ENCODE peak calls at places on chromosome 16, in four cellular contexts. One of them, this sample, is unnamed.

GRCh38 chr16:26334218-26335111 is 642.7 kb downstream of the HS3ST4 start:
- DNase-seq in GM12878: no peak
- DNase-seq in A549: no peak
- DNase-seq in K562: no peak
- DNase-seq in this sample: peak; percentile 25

GRCh38 chr16:54280751-54281150 is 5.8 kb downstream of the IRX3 start:
- DNase-seq in GM12878: no peak
- DNase-seq in A549: no peak
- DNase-seq in K562: no peak
- DNase-seq in this sample: no peak

GRCh38 chr16:58098207-58099096 is 30.7 kb downstream of the CFAP20 start:
- DNase-seq in GM12878: no peak
- DNase-seq in A549: no peak
- DNase-seq in K562: no peak
- DNase-seq in this sample: no peak

GRCh38 chr16:13426279-13426678 is 493.7 kb upstream of the ERCC4 start:
- DNase-seq in GM12878: no peak
- DNase-seq in A549: no peak
- DNase-seq in K562: peak; percentile 30
- DNase-seq in this sample: peak; percentile 60

GRCh38 chr16:52494621-52495020 is 52.3 kb downstream of the TOX3 start:
- DNase-seq in GM12878: no peak
- DNase-seq in A549: no peak
- DNase-seq in K562: no peak
- DNase-seq in this sample: peak; percentile 64

GRCh38 chr16:58628845-58629680 is 563 bp downstream of the CNOT1 start:
- DNase-seq in GM12878: peak; percentile 17
- DNase-seq in A549: no peak
- DNase-seq in K562: peak; percentile 42
- DNase-seq in this sample: peak; percentile 55

GRCh38 chr16:9256196-9256595 is 164.8 kb downstream of the HAPSTR1 start:
- DNase-seq in GM12878: no peak
- DNase-seq in A549: peak; percentile 31
- DNase-seq in K562: peak; percentile 60
- DNase-seq in this sample: peak; percentile 66

GRCh38 chr16:53744449-53744848 is 40.5 kb downstream of the FTO start:
- DNase-seq in GM12878: no peak
- DNase-seq in A549: no peak
- DNase-seq in K562: no peak
- DNase-seq in this sample: peak; percentile 67

GRCh38 chr16:51898872-51899271 is 648.1 kb downstream of the TOX3 start:
- DNase-seq in GM12878: no peak
- DNase-seq in A549: no peak
- DNase-seq in K562: no peak
- DNase-seq in this sample: no peak

GRCh38 chr16:86619263-86619935 is 41.0 kb downstream of the FOXL1 start:
- DNase-seq in GM12878: no peak
- DNase-seq in A549: peak; percentile 58
- DNase-seq in K562: peak; percentile 37
- DNase-seq in this sample: no peak

GRCh38 chr16:84643677-84644076 is 4.6 kb upstream of the KLHL36 start:
- DNase-seq in GM12878: no peak
- DNase-seq in A549: no peak
- DNase-seq in K562: no peak
- DNase-seq in this sample: no peak

GRCh38 chr16:70805787-70806186 is 4.8 kb upstream of the VAC14 start:
- DNase-seq in GM12878: no peak
- DNase-seq in A549: no peak
- DNase-seq in K562: no peak
- DNase-seq in this sample: no peak

GRCh38 chr16:62225675-62226074 is 189.4 kb upstream of the CDH8 start:
- DNase-seq in GM12878: peak; percentile 24
- DNase-seq in A549: peak; percentile 3
- DNase-seq in K562: peak; percentile 20
- DNase-seq in this sample: peak; percentile 76

GRCh38 chr16:60181542-60181941 is 1447.4 kb upstream of the GOT2 start:
- DNase-seq in GM12878: no peak
- DNase-seq in A549: no peak
- DNase-seq in K562: no peak
- DNase-seq in this sample: no peak

GRCh38 chr16:81803332-81803731 is 24.2 kb downstream of the PLCG2 start:
- DNase-seq in GM12878: no peak
- DNase-seq in A549: no peak
- DNase-seq in K562: no peak
- DNase-seq in this sample: no peak
- H3K4me2 ChIP-seq in GM12878: peak overlapping the region; percentile 32
- H3K4me2 ChIP-seq in A549: no peak overlapping the region
- H3K4me2 ChIP-seq in K562: no peak overlapping the region
- H3K4me2 ChIP-seq in this sample: no peak overlapping the region

GRCh38 chr16:10514369-10515055 is 65.9 kb downstream of the EMP2 start:
- DNase-seq in GM12878: no peak
- DNase-seq in A549: peak; percentile 40
- DNase-seq in K562: peak; percentile 56
- DNase-seq in this sample: peak; percentile 73
- TF ChIP-seq CEBPB in GM12878: no peak
- TF ChIP-seq CEBPB in A549: no peak
- TF ChIP-seq CEBPB in K562: peak; percentile 85
- TF ChIP-seq CEBPB in this sample: peak; percentile 89

DNA sequence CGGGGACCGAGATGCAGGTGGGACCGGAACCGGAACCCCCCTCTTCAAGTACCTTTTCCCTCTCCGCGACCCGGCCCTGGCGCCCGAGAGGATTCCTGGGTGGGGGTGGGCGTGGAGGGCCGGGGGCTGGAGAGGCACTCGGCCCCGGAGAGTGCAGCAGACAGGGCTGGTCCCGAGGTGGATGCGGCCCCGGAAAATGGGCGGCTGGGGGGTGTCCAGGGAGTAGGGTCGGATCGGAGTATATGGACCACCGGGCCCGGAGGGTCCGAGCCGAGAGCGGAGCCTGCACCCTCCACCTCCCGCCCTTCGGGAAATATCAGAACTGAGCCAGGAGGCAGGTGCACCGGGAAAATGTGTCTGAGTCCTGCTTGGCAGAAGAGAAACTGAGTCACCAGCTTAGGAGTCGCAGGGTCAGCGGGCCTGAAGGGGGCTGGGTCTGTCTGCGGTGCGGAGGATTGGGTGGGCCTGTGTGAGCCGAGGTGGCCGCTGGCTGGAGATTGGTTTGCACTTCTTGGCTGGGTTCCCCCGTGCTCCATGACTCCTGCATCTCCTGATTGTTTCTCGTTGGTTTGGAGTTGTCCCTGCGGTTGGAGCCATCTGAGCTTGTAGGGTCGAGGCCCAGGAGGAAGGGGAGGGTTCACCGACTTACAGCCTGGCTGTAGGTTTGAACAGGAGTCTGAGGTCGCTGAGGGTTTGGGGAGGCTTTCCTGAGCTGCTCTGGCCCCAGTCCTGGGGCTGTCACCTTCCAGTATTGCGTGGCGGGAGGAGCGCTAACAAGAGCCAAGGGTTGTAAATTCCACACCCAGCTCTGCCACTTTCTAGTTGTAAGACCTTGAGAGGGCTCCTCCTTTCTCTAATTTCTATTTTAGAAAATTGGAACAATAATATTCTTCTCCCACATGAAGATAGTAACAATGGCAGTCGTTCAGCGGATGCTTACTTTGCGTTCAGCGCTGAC is 565 bp downstream of the SH2B1 start:
- DNase-seq in GM12878: no peak
- DNase-seq in A549: no peak
- DNase-seq in K562: peak; percentile 24
- DNase-seq in this sample: no peak
- TF ChIP-seq CHD4 in GM12878: no peak
- TF ChIP-seq CHD4 in A549: no peak
- TF ChIP-seq CHD4 in K562: no peak
- TF ChIP-seq CHD4 in this sample: no peak

DNA sequence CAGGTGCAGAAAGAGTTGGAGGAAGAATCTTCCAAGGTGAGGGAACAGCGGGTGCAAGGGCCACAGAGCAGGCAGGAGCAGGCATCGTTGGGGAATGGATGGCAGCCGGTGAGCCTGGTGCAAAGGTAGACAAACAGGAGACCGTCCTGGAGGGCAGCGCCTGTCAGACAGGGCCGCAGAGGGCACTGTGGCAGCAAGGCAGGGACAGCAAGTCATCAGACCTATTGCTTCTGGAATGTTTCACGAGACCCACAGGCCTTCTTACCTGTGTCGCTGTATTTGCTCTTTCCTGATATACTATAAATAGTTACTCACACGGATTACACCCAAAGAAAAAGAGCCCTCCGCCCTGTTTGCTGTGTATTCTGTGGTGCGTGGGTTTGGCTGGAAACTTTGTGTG is 18.8 kb upstream of the POLR3E start:
- DNase-seq in GM12878: no peak
- DNase-seq in A549: no peak
- DNase-seq in K562: no peak
- DNase-seq in this sample: no peak
- H3K4me2 ChIP-seq in GM12878: no peak overlapping the region
- H3K4me2 ChIP-seq in A549: no peak overlapping the region
- H3K4me2 ChIP-seq in K562: no peak overlapping the region
- H3K4me2 ChIP-seq in this sample: no peak overlapping the region